ENCODE peak calls at places on chromosomes 16 and 17, in five cellular contexts. E is fibroblast of lung, N is lower lobe of right lung, D is cardiac fibroblast, X is Calu3. B is an unnamed sample.
A peak's percentile ranks its signal among the peaks of the same experiment; 100 is the strongest.

GRCh38 chr16:73166394-73166971 is 118.6 kb upstream of the ZFHX3 start:
- DNase-seq in X (no peak), E (peak; percentile 16), N (no peak), D (peak; percentile 55), B (no peak)

GRCh38 chr16:4034963-4035362 is 81.3 kb downstream of the ADCY9 start:
- DNase-seq in N (no peak), D (no peak), X (no peak), E (no peak), B (no peak)

GRCh38 chr17:28865946-28866752 is 11.3 kb downstream of the ERAL1 start:
- DNase-seq in D (peak; percentile 52), N (no peak), E (no peak), X (no peak), B (peak; percentile 75)

GRCh38 chr17:6558932-6559752 is 2.8 kb upstream of the PITPNM3 start:
- DNase-seq in X (no peak), D (no peak), N (peak; percentile 35), E (no peak), B (peak; percentile 63)

GRCh38 chr16:56120447-56121155 is 70.7 kb upstream of the GNAO1 start:
- DNase-seq in X (no peak), N (no peak), D (no peak), E (no peak), B (no peak)

GRCh38 chr17:29710891-29711418 is 88.2 kb upstream of the CORO6 start:
- DNase-seq in X (no peak), D (peak; percentile 71), E (peak; percentile 52), N (no peak), B (no peak)

GRCh38 chr16:66902648-66903543 is 15.8 kb downstream of the CDH16 start:
- DNase-seq in N (no peak), E (no peak), X (no peak), D (no peak), B (no peak)

GRCh38 chr17:2366747-2367494 is 29.6 kb downstream of the SGSM2 start:
- DNase-seq in E (no peak), D (no peak), N (no peak), X (no peak), B (peak; percentile 26)

GRCh38 chr16:7405166-7405565 is 72.5 kb downstream of the RBFOX1 start:
- DNase-seq in X (no peak), N (peak; percentile 80), E (no peak), D (no peak), B (no peak)
- TF ChIP-seq CTCF in X (no peak), N (peak; percentile 29), E (no peak), D (no peak), B (no peak)

GRCh38 chr16:55055262-55055661 is 124.6 kb downstream of the IRX5 start:
- DNase-seq in N (no peak), X (no peak), E (no peak), D (no peak), B (no peak)
- TF ChIP-seq CTCF in N (no peak), X (no peak), E (no peak), D (no peak), B (no peak)

GRCh38 chr17:62732125-62732524 is 76.0 kb downstream of the MARCHF10 start:
- DNase-seq in E (no peak), N (no peak), D (no peak), X (no peak), B (no peak)

GRCh38 chr17:62724398-62725146 is 83.5 kb downstream of the MARCHF10 start:
- DNase-seq in D (no peak), X (no peak), N (no peak), E (no peak), B (no peak)

GRCh38 chr17:62723842-62724241 is 84.3 kb downstream of the MARCHF10 start:
- DNase-seq in E (no peak), N (no peak), X (no peak), D (peak; percentile 47), B (no peak)

GRCh38 chr17:62725791-62726249 is 82.3 kb downstream of the MARCHF10 start:
- DNase-seq in D (peak; percentile 42), X (peak; percentile 12), E (peak; percentile 85), N (no peak), B (peak; percentile 58)

DNA sequence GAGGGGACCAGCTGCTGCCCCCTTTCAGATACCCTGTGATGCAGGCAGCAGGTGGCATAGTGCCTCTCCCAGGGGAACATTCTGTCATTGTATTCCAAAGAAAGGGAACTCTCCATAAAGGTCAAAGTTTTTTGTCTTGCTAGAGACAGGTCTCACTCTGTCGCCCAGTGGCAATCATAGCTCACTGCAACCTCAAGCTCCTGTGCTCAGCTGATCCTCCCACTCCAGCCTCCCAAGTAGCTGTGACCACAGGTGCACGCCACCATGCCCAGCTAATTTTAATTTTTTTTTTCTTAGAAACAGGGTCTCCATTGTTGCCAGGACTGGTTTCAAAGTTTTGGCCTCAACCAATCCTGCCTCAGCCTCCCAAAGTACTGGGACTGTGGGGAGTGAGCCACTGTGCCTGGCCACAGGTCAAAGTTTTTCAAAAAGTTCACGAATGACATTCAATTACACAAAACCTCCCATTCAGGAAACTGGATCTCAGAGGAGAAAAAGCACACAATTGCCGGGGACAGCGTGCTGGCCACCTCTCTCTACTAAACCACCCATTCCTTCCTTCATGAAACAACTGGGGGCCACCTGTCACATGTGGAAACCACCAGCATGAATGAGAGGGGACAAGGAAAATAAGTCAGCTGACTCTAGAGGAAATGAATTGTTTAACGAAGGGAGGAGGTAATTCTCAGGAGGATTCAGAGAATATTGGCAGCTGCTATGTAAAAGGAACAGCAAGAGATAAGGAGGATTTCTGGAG is 80.0 kb downstream of the MARCHF10 start:
- DNase-seq in N (no peak), X (no peak), D (no peak), E (no peak), B (no peak)
- TF ChIP-seq CTCF in N (no peak), X (no peak), D (no peak), E (no peak), B (no peak)

GRCh38 chr17:43659823-43660222 is 1.9 kb downstream of the MEOX1 start:
- DNase-seq in D (no peak), X (no peak), N (no peak), E (no peak), B (no peak)
- TF ChIP-seq CTCF in D (no peak), X (no peak), N (no peak), E (no peak), B (no peak)

DNA sequence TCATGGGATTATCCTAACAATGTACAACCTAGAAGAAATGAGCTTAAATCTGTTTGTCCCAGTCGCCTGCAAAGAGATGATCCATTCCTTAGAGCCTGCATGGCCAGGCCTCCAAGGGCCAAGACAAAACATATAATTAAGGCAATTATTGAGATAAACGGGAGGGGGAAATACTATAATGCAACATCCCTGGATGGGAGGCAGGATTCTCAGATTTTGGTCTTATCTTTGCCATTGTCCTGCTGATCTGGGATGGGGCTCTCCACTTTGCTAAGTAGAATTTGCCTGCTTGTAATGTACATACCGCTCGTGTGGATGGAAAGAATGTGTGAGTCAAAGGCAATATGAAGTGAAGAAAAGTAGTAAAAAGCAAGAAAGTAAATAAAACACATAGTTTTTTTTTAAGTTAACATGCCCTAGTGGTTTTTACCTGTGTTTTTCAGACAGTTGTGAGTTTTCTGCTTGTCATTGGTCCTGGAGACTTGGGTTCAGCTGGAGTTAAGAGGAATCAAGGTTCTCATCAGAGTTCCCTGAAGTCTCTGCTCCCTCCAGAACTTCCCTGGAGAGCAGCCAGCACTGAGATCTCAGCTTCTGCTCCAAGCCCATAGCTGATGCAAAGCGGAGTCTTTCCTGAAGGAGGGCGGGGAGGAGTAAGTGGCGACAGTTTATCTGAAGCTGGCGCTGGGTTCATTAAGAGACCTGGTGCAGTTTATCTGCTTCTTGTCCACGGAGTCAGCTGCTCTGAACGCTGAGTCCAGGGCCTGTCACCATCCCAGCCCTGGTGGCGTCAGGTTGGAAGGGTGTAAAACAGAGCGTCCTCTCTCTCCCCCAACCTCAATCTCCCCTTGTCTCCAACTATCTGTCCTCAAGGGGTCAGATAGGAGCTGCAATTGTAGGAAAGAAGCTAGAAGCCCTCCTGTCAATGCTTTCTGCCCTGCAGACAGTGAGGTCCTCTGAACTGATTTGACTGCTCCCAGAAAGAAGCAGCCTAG is 30.1 kb downstream of the HOXB1 start:
- DNase-seq in D (peak; percentile 50), X (no peak), N (no peak), E (peak; percentile 59), B (peak; percentile 53)
- TF ChIP-seq CTCF in D (no peak), X (no peak), N (no peak), E (peak; percentile 18), B (no peak)

DNA sequence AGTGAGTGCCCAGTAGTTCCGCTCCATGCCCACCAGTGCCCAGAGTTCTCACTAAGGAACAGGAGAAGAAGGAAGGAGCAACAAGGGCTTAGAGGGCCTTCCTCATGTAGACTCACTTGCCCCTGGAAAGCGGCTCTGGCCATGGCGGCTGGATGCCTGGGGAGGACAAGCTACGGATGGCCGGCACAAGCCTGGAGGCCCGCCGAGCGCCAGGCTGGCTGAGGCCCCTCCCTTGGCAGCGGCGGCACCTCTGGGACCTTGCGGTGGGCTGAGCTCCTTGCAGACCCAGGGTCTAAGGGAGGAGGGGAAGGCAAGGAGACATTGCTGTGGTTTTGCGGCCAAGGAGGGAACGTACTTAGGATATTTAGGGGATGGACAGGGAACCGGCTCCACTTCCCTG is 160.1 kb downstream of the SALL1 start:
- DNase-seq in D (no peak), E (no peak), X (no peak), N (no peak), B (no peak)
- TF ChIP-seq CTCF in D (no peak), E (no peak), X (no peak), N (no peak), B (no peak)

DNA sequence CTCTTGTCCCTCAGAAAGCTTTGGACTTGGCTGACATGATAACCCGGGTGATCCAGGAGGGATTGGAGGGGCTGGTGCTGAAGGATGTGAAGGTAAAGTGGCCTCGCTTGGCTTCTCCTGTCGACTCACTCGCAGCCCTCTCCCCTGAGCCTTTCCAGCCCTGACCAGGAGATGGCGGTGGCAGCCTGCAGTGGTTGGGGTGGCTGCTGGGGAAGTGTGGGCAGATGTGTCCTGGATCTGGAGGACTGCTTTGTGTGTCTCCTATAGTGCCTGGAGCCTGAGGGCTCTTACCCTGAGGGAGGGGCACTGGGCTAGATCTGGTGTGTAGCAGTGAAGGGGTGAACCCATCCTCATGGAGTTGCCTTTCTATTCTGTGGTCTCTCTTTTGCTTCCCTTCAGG is 17.9 kb downstream of the LIG3 start:
- DNase-seq in D (peak; percentile 74), E (peak; percentile 60), X (peak; percentile 82), N (peak; percentile 72), B (peak; percentile 79)
- TF ChIP-seq CTCF in D (peak; percentile 96), E (peak; percentile 85), X (peak; percentile 77), N (peak; percentile 72), B (peak; percentile 90)

GRCh38 chr16:16865374-16865773 is 486.4 kb downstream of the NPIPA7 start:
- DNase-seq in D (no peak), E (no peak), N (no peak), X (no peak), B (no peak)

GRCh38 chr16:16868727-16869126 is 489.8 kb downstream of the NPIPA7 start:
- DNase-seq in N (no peak), D (no peak), E (no peak), X (no peak), B (no peak)

GRCh38 chr16:16877061-16877460 is 498.1 kb downstream of the NPIPA7 start:
- DNase-seq in X (no peak), E (no peak), D (no peak), N (no peak), B (no peak)

GRCh38 chr16:16867994-16868393 is 489.1 kb downstream of the NPIPA7 start:
- DNase-seq in D (no peak), X (no peak), E (no peak), N (no peak), B (no peak)

GRCh38 chr16:16871196-16871595 is 492.3 kb downstream of the NPIPA7 start:
- DNase-seq in N (no peak), X (no peak), E (no peak), D (no peak), B (no peak)
- TF ChIP-seq CTCF in N (no peak), X (no peak), E (no peak), D (no peak), B (no peak)